ENCODE peak calls at places on chromosomes 3 and 15, in seven cellular contexts. W is left ventricle myocardium inferior, N is GM13977, B is mammary epithelial cell, X is AG04449, Y is astrocyte of the spinal cord, C is IMR-90. S is an unnamed sample.

GRCh38 chr15:72516734-72517133 is 42.6 kb downstream of the ARIH1 start:
- DNase-seq in N (no peak), Y (no peak), C (no peak), B (no peak), W (no peak), X (no peak), S (no peak)

GRCh38 chr15:99057697-99058420 is 47.0 kb upstream of the SYNM start:
- DNase-seq in X (no peak), B (no peak), Y (no peak), W (peak), C (no peak), N (peak), S (no peak)

GRCh38 chr3:183438749-183439148 is 10.3 kb upstream of the MCF2L2 start:
- DNase-seq in Y (no peak), W (no peak), C (no peak), N (no peak), B (no peak), X (no peak), S (no peak)

GRCh38 chr15:63287109-63287508 is 9.7 kb downstream of the APH1B start:
- DNase-seq in X (no peak), N (no peak), C (peak), B (no peak), W (no peak), Y (no peak), S (no peak)

GRCh38 chr15:60297047-60297446 is 100.7 kb downstream of the ANXA2 start:
- DNase-seq in N (no peak), C (no peak), Y (no peak), X (no peak), B (peak), W (no peak), S (no peak)

GRCh38 chr15:25173241-25174028 is 218.6 kb downstream of the SNRPN start:
- DNase-seq in C (no peak), B (no peak), N (no peak), W (no peak), X (no peak), Y (no peak), S (no peak)

GRCh38 chr3:54897028-54897711 is 30.7 kb downstream of the LRTM1 start:
- DNase-seq in C (peak), Y (peak), X (no peak), N (no peak), W (no peak), B (no peak), S (no peak)

GRCh38 chr15:95196176-95196915 is 965.0 kb downstream of the MCTP2 start:
- DNase-seq in Y (no peak), N (no peak), C (no peak), X (no peak), B (no peak), W (no peak), S (no peak)

GRCh38 chr3:9214599-9214998 is 34.8 kb downstream of the SRGAP3 start:
- DNase-seq in N (no peak), C (peak), W (no peak), Y (peak), B (peak), X (no peak), S (peak)

GRCh38 chr3:64575211-64575844 is 112.5 kb downstream of the ADAMTS9 start:
- DNase-seq in C (peak), N (peak), B (peak), W (no peak), Y (peak), X (no peak), S (no peak)

GRCh38 chr15:98800437-98801233 is 152.3 kb downstream of the IGF1R start:
- DNase-seq in X (peak), B (peak), N (no peak), Y (peak), C (peak), W (no peak), S (peak)

DNA sequence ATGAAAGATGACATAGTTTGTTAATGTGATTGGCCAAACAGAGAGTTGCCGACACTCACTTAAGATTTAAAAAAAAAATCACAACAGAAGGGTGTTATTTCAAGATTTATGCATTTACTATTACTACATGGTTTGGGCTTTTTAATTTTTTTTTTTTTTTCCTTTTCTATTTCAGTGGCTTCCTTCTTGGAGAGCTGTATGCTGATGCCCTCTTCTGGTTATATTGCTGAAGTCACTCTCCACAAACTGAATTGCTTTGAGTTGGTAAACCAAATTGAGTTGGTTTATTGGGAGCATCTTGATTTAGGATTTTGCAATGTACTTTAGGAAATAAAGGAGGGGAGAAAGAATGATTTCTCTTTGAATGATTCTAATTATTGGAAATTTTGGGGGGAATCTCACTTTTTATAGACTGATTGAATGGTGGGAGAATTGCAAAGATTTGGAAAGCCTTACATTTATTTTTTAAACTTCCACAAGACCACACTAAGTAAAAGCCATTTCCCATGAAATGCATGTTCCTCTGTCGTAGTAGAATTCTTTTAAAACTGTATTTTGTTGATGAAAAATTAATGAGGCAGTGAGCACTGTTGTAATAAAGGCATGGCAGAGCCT is 186.6 kb upstream of the FEZF2 start:
- DNase-seq in N (no peak), X (no peak), C (peak), B (no peak), Y (peak), W (no peak), S (peak)
- TF ChIP-seq CTCF in N (peak), X (peak), C (peak), B (peak), Y (peak), W (peak), S (peak)

GRCh38 chr3:27721717-27722564 is at the start of gene EOMES:
- DNase-seq in Y (peak), B (peak), C (no peak), W (no peak), N (peak), X (no peak), S (no peak)
- TF ChIP-seq CTCF in Y (peak), B (peak), C (no peak), W (peak), N (peak), X (no peak), S (peak)

GRCh38 chr3:151008699-151009098 is 36.2 kb upstream of the CLRN1 start:
- DNase-seq in N (no peak), C (peak), B (peak), W (no peak), Y (peak), X (no peak), S (no peak)
- TF ChIP-seq CTCF in N (no peak), C (peak), B (no peak), W (no peak), Y (peak), X (peak), S (peak)

DNA sequence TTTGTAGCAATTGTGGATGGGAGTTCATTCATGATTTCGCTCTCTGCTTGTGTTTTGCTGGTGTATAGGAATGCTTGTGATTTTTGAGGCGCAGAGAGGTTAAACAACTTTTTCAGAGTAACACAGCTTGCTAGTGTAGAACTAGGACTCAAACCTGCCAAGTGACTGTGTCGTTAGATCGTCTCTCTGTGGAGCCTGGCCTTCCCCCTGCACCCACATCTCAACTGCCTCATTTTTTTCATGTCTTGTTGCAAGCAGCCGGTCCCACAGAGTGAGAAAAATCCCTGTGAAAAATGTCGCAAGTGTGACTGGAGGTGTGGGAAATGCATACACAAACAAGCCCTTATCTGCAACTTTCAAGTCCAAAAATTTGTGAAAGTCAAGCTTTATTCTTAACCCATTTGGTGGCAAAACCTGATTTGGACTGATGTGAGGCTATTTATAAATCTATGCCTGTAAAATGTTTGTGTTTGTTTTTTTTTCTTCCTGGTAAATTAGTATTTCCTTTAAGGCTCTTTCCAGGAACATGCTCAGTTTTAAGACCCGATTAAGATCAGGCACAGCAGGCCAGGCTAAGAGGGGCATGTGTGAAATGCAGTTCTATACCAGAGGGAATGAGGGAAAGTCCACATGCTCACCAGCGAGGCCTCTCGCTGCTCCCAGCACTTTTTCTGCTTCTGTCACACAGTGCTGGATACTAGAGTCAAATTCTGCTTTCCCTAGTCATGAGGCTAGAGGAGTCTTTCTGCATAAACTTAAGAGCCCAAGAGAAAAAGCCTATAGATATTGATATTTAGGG is 25.8 kb downstream of the ST6GAL1 start:
- DNase-seq in Y (no peak), X (no peak), B (no peak), C (no peak), N (no peak), W (no peak), S (no peak)
- TF ChIP-seq CTCF in Y (no peak), X (no peak), B (no peak), C (no peak), N (no peak), W (no peak), S (no peak)

DNA sequence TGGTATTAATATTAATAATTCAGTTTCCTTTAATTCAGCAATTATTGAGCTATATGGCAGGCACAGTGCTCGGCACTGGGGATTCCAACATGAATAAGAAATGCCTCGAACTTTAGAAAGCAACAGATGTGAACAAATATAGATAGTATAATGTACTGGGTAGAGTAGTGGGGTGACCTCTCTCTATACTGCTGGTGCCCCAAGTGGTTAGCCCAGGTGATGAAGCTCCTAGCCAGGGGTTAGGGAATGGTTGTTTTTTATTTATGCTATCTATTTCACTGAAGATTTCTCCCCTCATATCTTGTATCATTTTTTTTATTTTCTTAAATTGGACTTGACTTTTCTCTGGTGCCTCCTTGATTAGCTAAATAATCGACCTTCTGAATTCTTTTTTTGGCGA is 62.1 kb downstream of the BHLHE40 start:
- DNase-seq in C (no peak), Y (no peak), X (no peak), W (no peak), B (no peak), N (no peak), S (no peak)
- TF ChIP-seq CTCF in C (no peak), Y (no peak), X (no peak), W (no peak), B (no peak), N (no peak), S (no peak)

GRCh38 chr3:100797921-100798491 is 88.7 kb downstream of the TFG start:
- DNase-seq in W (no peak), N (no peak), Y (no peak), X (no peak), C (peak), B (no peak), S (no peak)
- TF ChIP-seq CTCF in W (no peak), N (no peak), Y (no peak), X (no peak), C (no peak), B (no peak), S (no peak)

DNA sequence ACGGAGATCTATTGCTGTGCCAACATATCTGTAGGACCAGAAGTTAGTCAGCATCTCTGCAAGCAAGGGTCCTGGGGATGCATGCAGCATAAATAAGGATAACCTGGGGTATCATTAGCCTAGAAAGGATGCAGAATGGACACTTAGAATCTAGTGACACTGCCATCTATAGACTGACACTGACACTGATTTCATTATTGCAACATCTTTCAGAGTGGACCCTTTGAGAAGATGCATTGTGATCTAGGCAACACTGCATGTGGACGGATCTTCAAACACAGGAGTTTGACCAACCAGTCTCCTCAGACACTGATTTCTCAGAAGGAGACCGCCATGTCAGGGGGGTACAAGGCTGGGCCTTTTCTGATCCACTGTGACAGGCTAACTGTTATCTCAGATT is 52.4 kb downstream of the SCN10A start:
- DNase-seq in C (no peak), B (no peak), X (no peak), W (no peak), N (no peak), Y (no peak), S (no peak)
- TF ChIP-seq CTCF in C (no peak), B (no peak), X (no peak), W (no peak), N (no peak), Y (no peak), S (no peak)

GRCh38 chr3:15333099-15333956 is 942 bp upstream of the SH3BP5 start:
- DNase-seq in X (no peak), Y (no peak), B (no peak), W (no peak), N (no peak), C (no peak), S (no peak)

GRCh38 chr3:15331606-15332404 is 581 bp downstream of the SH3BP5 start:
- DNase-seq in X (no peak), B (peak), N (peak), C (peak), Y (no peak), W (peak), S (no peak)

GRCh38 chr3:15333957-15334263 is 1.5 kb upstream of the SH3BP5 start:
- DNase-seq in N (no peak), W (no peak), Y (no peak), X (no peak), B (no peak), C (no peak), S (no peak)

GRCh38 chr3:15331072-15331605 is 1.2 kb downstream of the SH3BP5 start:
- DNase-seq in W (no peak), N (no peak), Y (no peak), C (no peak), X (no peak), B (no peak), S (no peak)

GRCh38 chr3:15332405-15333098 is at the start of gene SH3BP5:
- DNase-seq in W (peak), X (no peak), B (peak), C (peak), Y (peak), N (peak), S (no peak)
- TF ChIP-seq CTCF in W (peak), X (peak), B (peak), C (peak), Y (peak), N (peak), S (peak)

S was measured in AG09319.